ENCODE peak calls at places on chromosomes 16 and 17, in eight cellular contexts. H, L, F, E, N, B, Y and O are unnamed samples.
A peak's percentile ranks its signal among the peaks of the same experiment; 100 is the strongest.

GRCh38 chr17:59152925-59153324 is 2.1 kb downstream of the SKA2 start:
- DNase-seq in H (no peak), L (no peak), F (no peak), E (no peak), N (no peak), B (no peak), Y (no peak), O (no peak)

GRCh38 chr16:1197237-1197866 is 27.7 kb downstream of the TPSG1 start:
- DNase-seq in H (no peak), L (no peak), F (no peak), E (no peak), N (no peak), B (no peak), Y (no peak), O (no peak)

GRCh38 chr16:4298761-4299522 is 16.9 kb upstream of the GLIS2 start:
- DNase-seq in H (peak; percentile 89), L (no peak), F (no peak), E (peak; percentile 82), N (peak; percentile 75), B (peak; percentile 96), Y (peak; percentile 83), O (no peak)

GRCh38 chr16:11729787-11730186 is 12.9 kb downstream of the TXNDC11 start:
- DNase-seq in H (no peak), L (no peak), F (no peak), E (no peak), N (no peak), B (no peak), Y (no peak), O (no peak)

GRCh38 chr16:89210904-89211515 is 6.5 kb upstream of the ZNF778 start:
- DNase-seq in H (no peak), L (no peak), F (no peak), E (no peak), N (no peak), B (no peak), Y (no peak), O (no peak)

GRCh38 chr16:709651-710499 is 4.3 kb upstream of the FBXL16 start:
- DNase-seq in H (peak; percentile 54), L (no peak), F (no peak), E (no peak), N (peak; percentile 91), B (peak; percentile 66), Y (no peak), O (no peak)

GRCh38 chr17:74455025-74455585 is 11.3 kb upstream of the CD300A start:
- DNase-seq in H (no peak), L (no peak), F (no peak), E (no peak), N (no peak), B (no peak), Y (no peak), O (no peak)

GRCh38 chr17:76086384-76086783 is 7.4 kb downstream of the ZACN start:
- DNase-seq in H (no peak), L (no peak), F (no peak), E (no peak), N (no peak), B (no peak), Y (no peak), O (no peak)

GRCh38 chr16:88703486-88704309 is 2.5 kb downstream of the RNF166 start:
- DNase-seq in H (no peak), L (no peak), F (no peak), E (no peak), N (no peak), B (no peak), Y (peak; percentile 43), O (no peak)

GRCh38 chr16:27518226-27518625 is 31.5 kb downstream of the GTF3C1 start:
- DNase-seq in H (no peak), L (no peak), F (no peak), E (no peak), N (no peak), B (no peak), Y (no peak), O (no peak)

GRCh38 chr16:16797239-16797638 is 418.3 kb downstream of the NPIPA7 start:
- DNase-seq in H (no peak), L (no peak), F (no peak), E (no peak), N (peak; percentile 70), B (no peak), Y (no peak), O (no peak)

GRCh38 chr17:82993005-82993404 is 86.4 kb upstream of the METRNL start:
- DNase-seq in H (no peak), L (no peak), F (no peak), E (no peak), N (no peak), B (no peak), Y (no peak), O (no peak)

GRCh38 chr17:17723354-17724261 is 42.4 kb downstream of the RAI1 start:
- DNase-seq in H (no peak), L (no peak), F (no peak), E (no peak), N (peak; percentile 83), B (no peak), Y (no peak), O (peak; percentile 82)

GRCh38 chr17:80859004-80859941 is 132.4 kb upstream of the CHMP6 start:
- DNase-seq in H (peak; percentile 87), L (peak; percentile 28), F (no peak), E (peak; percentile 92), N (peak; percentile 21), B (no peak), Y (peak; percentile 75), O (no peak)

GRCh38 chr17:65523411-65523810 is 38.0 kb downstream of the AXIN2 start:
- DNase-seq in H (peak; percentile 56), L (no peak), F (no peak), E (no peak), N (no peak), B (no peak), Y (no peak), O (no peak)

GRCh38 chr17:58007781-58008706 is 998 bp upstream of the SRSF1 start:
- DNase-seq in H (no peak), L (no peak), F (no peak), E (no peak), N (no peak), B (no peak), Y (no peak), O (no peak)

GRCh38 chr16:73549960-73550359 is 502.0 kb upstream of the ZFHX3 start:
- DNase-seq in H (no peak), L (no peak), F (peak; percentile 15), E (no peak), N (peak; percentile 38), B (no peak), Y (no peak), O (no peak)

GRCh38 chr17:75263051-75263450 is 1.4 kb downstream of the MRPS7 start:
- DNase-seq in H (no peak), L (no peak), F (no peak), E (peak; percentile 7), N (no peak), B (no peak), Y (no peak), O (no peak)

GRCh38 chr16:65176603-65177002 is 54.7 kb upstream of the CDH11 start:
- DNase-seq in H (no peak), L (no peak), F (no peak), E (no peak), N (no peak), B (no peak), Y (no peak), O (no peak)

GRCh38 chr16:9123871-9124270 is 32.4 kb downstream of the HAPSTR1 start:
- DNase-seq in H (peak; percentile 82), L (no peak), F (no peak), E (peak; percentile 83), N (no peak), B (peak; percentile 94), Y (peak; percentile 85), O (no peak)

GRCh38 chr17:50169121-50169764 is 3.4 kb downstream of the SGCA start:
- DNase-seq in H (peak; percentile 80), L (no peak), F (peak; percentile 56), E (peak; percentile 71), N (peak; percentile 75), B (peak; percentile 54), Y (no peak), O (peak; percentile 81)
- TF ChIP-seq CTCF in H (peak; percentile 97), L (peak; percentile 78), F (peak; percentile 60), E (peak; percentile 33), N (peak; percentile 89), B (peak; percentile 96), Y (peak; percentile 81), O (peak; percentile 82)

GRCh38 chr16:22189473-22190168 is 16.5 kb upstream of the EEF2K start:
- DNase-seq in H (peak; percentile 41), L (no peak), F (no peak), E (peak; percentile 87), N (peak; percentile 7), B (no peak), Y (peak; percentile 88), O (no peak)
- TF ChIP-seq CTCF in H (no peak), L (no peak), F (no peak), E (no peak), N (no peak), B (no peak), Y (no peak), O (no peak)

GRCh38 chr17:41912925-41913324 is 5.8 kb downstream of the ACLY start:
- DNase-seq in H (no peak), L (no peak), F (no peak), E (no peak), N (no peak), B (no peak), Y (no peak), O (no peak)
- TF ChIP-seq CTCF in H (peak; percentile 9), L (no peak), F (no peak), E (no peak), N (peak; percentile 9), B (no peak), Y (no peak), O (no peak)

GRCh38 chr17:50184611-50185398 is 16.6 kb downstream of the COL1A1 start:
- DNase-seq in H (no peak), L (peak; percentile 46), F (no peak), E (peak; percentile 64), N (no peak), B (peak; percentile 45), Y (no peak), O (no peak)

GRCh38 chr17:50183439-50184001 is 17.7 kb downstream of the SGCA start:
- DNase-seq in H (no peak), L (no peak), F (no peak), E (peak; percentile 45), N (no peak), B (no peak), Y (no peak), O (no peak)

GRCh38 chr17:50182783-50183438 is 17.1 kb downstream of the SGCA start:
- DNase-seq in H (no peak), L (no peak), F (no peak), E (peak; percentile 48), N (no peak), B (no peak), Y (no peak), O (no peak)

GRCh38 chr17:50185724-50186545 is 15.5 kb downstream of the COL1A1 start:
- DNase-seq in H (no peak), L (no peak), F (no peak), E (no peak), N (no peak), B (no peak), Y (no peak), O (no peak)

GRCh38 chr17:50184057-50184456 is 17.4 kb downstream of the COL1A1 start:
- DNase-seq in H (no peak), L (no peak), F (no peak), E (peak; percentile 26), N (peak; percentile 28), B (no peak), Y (no peak), O (no peak)
- TF ChIP-seq CTCF in H (peak; percentile 23), L (peak; percentile 27), F (no peak), E (no peak), N (peak; percentile 30), B (no peak), Y (no peak), O (no peak)